ENCODE peak calls at places on chromosomes 6 and 20, in four cellular contexts. P is transverse colon, Z is prostate gland, N is tibial nerve. M is an unnamed sample.

GRCh38 chr20:23917024-23917725 is 37.6 kb upstream of the CST5 start:
- DNase-seq in P (no peak), Z (no peak), N (no peak), M (no peak)

GRCh38 chr20:49590163-49591017 is 22.5 kb upstream of the PTGIS start:
- DNase-seq in P (no peak), Z (no peak), N (no peak), M (no peak)

GRCh38 chr6:10396775-10397174 is 18.1 kb downstream of the TFAP2A start:
- DNase-seq in P (no peak), Z (no peak), N (no peak), M (no peak)

GRCh38 chr6:163679753-163680152 is 265.2 kb downstream of the QKI start:
- DNase-seq in P (no peak), Z (no peak), N (no peak), M (no peak)

GRCh38 chr6:15213838-15214398 is 32.0 kb upstream of the JARID2 start:
- DNase-seq in P (no peak), Z (no peak), N (no peak), M (no peak)

GRCh38 chr6:64217721-64218603 is 582.4 kb downstream of the PHF3 start:
- DNase-seq in P (no peak), Z (no peak), N (no peak), M (no peak)

GRCh38 chr6:29946380-29946779 is 4.0 kb downstream of the HLA-A start:
- DNase-seq in P (no peak), Z (no peak), N (no peak), M (no peak)

GRCh38 chr20:62234346-62234745 is 4.0 kb upstream of the OSBPL2 start:
- DNase-seq in P (peak; percentile 34), Z (no peak), N (no peak), M (no peak)

GRCh38 chr6:144493035-144493910 is 208.1 kb downstream of the UTRN start:
- DNase-seq in P (no peak), Z (no peak), N (no peak), M (no peak)

GRCh38 chr6:121222656-121223055 is 111.6 kb downstream of the TBC1D32 start:
- DNase-seq in P (no peak), Z (no peak), N (no peak), M (no peak)

GRCh38 chr6:139161817-139162284 is 27.0 kb downstream of the HECA start:
- DNase-seq in P (no peak), Z (no peak), N (no peak), M (no peak)

GRCh38 chr6:70371454-70372105 is 41.7 kb upstream of the FAM135A start:
- DNase-seq in P (no peak), Z (no peak), N (no peak), M (no peak)

GRCh38 chr20:46346770-46347169 is 38.5 kb upstream of the CDH22 start:
- DNase-seq in P (no peak), Z (no peak), N (no peak), M (no peak)

GRCh38 chr20:25076731-25077609 is 5.0 kb downstream of the VSX1 start:
- DNase-seq in P (peak; percentile 53), Z (no peak), N (no peak), M (peak; percentile 68)

GRCh38 chr6:169252805-169253189 is 849 bp downstream of the THBS2 start:
- DNase-seq in P (no peak), Z (no peak), N (no peak), M (no peak)

GRCh38 chr6:4763921-4764320 is 12.3 kb upstream of the CDYL start:
- DNase-seq in P (no peak), Z (no peak), N (no peak), M (no peak)

GRCh38 chr6:133198725-133199124 is 42.4 kb upstream of the EYA4 start:
- DNase-seq in P (no peak), Z (no peak), N (no peak), M (no peak)

GRCh38 chr6:2378891-2379652 is 133.7 kb upstream of the GMDS start:
- DNase-seq in P (no peak), Z (no peak), N (no peak), M (no peak)

GRCh38 chr6:149266659-149267058 is 50.9 kb upstream of the TAB2 start:
- DNase-seq in P (no peak), Z (no peak), N (no peak), M (no peak)

GRCh38 chr20:25316506-25317190 is 68.8 kb downstream of the PYGB start:
- DNase-seq in P (peak; percentile 5), Z (no peak), N (no peak), M (no peak)

GRCh38 chr6:168169624-168170023 is 90.6 kb upstream of the FRMD1 start:
- DNase-seq in P (no peak), Z (no peak), N (no peak), M (no peak)

GRCh38 chr6:5782783-5783567 is 223.8 kb downstream of the NRN1 start:
- DNase-seq in P (peak; percentile 94), Z (no peak), N (no peak), M (no peak)

GRCh38 chr20:38067717-38068365 is 34.3 kb downstream of the RPRD1B start:
- DNase-seq in P (no peak), Z (no peak), N (no peak), M (no peak)
- TF ChIP-seq POLR2A in P (no peak), Z (no peak), N (no peak), M (no peak)

DNA sequence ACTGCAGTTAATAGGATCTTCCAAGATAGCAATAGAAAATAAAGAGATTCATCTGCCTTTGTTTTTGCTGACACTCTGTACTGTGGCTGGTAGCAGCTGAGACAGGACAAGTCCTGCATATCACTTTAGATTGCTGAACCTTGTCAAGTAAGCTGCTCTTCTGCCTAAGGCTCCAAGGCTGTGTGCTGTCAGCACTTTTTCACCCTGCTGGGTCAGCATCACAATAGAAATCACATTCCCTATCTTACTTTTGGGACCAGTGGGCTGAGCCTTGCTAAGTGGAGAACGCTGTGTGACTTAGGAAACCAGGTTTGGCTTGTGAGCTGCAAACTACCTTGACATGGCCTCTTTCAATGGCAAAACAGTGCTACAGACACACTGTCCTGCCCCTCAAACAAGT is 263.9 kb downstream of the FRK start:
- DNase-seq in P (no peak), Z (no peak), N (no peak), M (no peak)
- H3K4me3 ChIP-seq in P (no peak overlapping the region), Z (no peak overlapping the region), N (no peak overlapping the region), M (no peak overlapping the region)

GRCh38 chr20:38883981-38884733 is 42.1 kb upstream of the FAM83D start:
- DNase-seq in P (no peak), Z (no peak), N (no peak), M (no peak)
- TF ChIP-seq POLR2A in P (no peak), Z (no peak), N (no peak), M (no peak)

GRCh38 chr6:158706369-158706982 is 56.6 kb downstream of the SYTL3 start:
- DNase-seq in P (peak; percentile 65), Z (peak; percentile 64), N (peak; percentile 62), M (no peak)

GRCh38 chr6:158707120-158707519 is 57.3 kb downstream of the SYTL3 start:
- DNase-seq in P (peak; percentile 41), Z (no peak), N (no peak), M (no peak)

GRCh38 chr6:158709809-158710208 is 60.0 kb downstream of the SYTL3 start:
- DNase-seq in P (no peak), Z (no peak), N (no peak), M (no peak)

GRCh38 chr6:158708239-158708638 is 58.4 kb downstream of the SYTL3 start:
- DNase-seq in P (no peak), Z (no peak), N (no peak), M (no peak)

GRCh38 chr6:158707826-158708225 is 58.0 kb downstream of the SYTL3 start:
- DNase-seq in P (peak; percentile 69), Z (peak; percentile 78), N (no peak), M (peak; percentile 47)
- H3K4me3 ChIP-seq in P (no peak overlapping the region), Z (no peak overlapping the region), N (no peak overlapping the region), M (no peak overlapping the region)